ENCODE peak calls at places on chromosomes 5 and 9, in six cellular contexts. R is endothelial cell; J is sciatic nerve; U is activated naive CD4-positive, alpha-beta T cell; C is activated CD8-positive, alpha-beta memory T cell treated with anti-CD3 and anti-CD28 coated beads for 48 hours; X is pons. H is an unnamed sample.

GRCh38 chr9:127545196-127546124 is 66.6 kb upstream of the STXBP1 start:
- DNase-seq in R (no peak), J (peak; percentile 84), U (no peak), X (peak; percentile 86), C (no peak), H (peak; percentile 76)

GRCh38 chr9:2919347-2919746 is 75.5 kb upstream of the PUM3 start:
- DNase-seq in X (peak; percentile 15), C (no peak), R (no peak), U (no peak), J (no peak), H (no peak)

GRCh38 chr9:136423432-136424146 is 13.1 kb downstream of the PMPCA start:
- DNase-seq in U (no peak), X (no peak), J (no peak), C (no peak), R (no peak), H (no peak)

GRCh38 chr5:154709368-154710305 is 45.5 kb upstream of the LARP1 start:
- DNase-seq in J (no peak), C (no peak), U (no peak), R (no peak), X (no peak), H (peak; percentile 24)

GRCh38 chr5:126368239-126368812 is 54.9 kb upstream of the GRAMD2B start:
- DNase-seq in U (no peak), C (no peak), R (no peak), X (no peak), J (no peak), H (no peak)

GRCh38 chr9:109986423-109987055 is 206.5 kb downstream of the PALM2AKAP2 start:
- DNase-seq in R (no peak), C (no peak), U (no peak), J (no peak), X (no peak), H (peak; percentile 93)

GRCh38 chr9:136644593-136645342 is 17.9 kb upstream of the EGFL7 start:
- DNase-seq in J (peak; percentile 86), R (peak; percentile 84), C (peak; percentile 46), X (peak; percentile 45), U (peak; percentile 57), H (peak; percentile 38)

GRCh38 chr9:37464006-37464405 is 1.2 kb downstream of the ZBTB5 start:
- DNase-seq in X (no peak), J (no peak), R (no peak), U (no peak), C (no peak), H (no peak)

GRCh38 chr9:72557549-72557948 is 36.1 kb downstream of the TMC1 start:
- DNase-seq in X (no peak), C (peak; percentile 18), U (no peak), J (no peak), R (no peak), H (peak; percentile 93)

GRCh38 chr9:77569335-77569734 is 78.8 kb downstream of the GNA14 start:
- DNase-seq in R (no peak), U (no peak), X (no peak), C (no peak), J (no peak), H (no peak)

GRCh38 chr5:75055727-75056144 is 3.4 kb upstream of the GCNT4 start:
- DNase-seq in X (no peak), J (no peak), C (no peak), R (peak; percentile 10), U (no peak), H (peak; percentile 29)

GRCh38 chr9:130172161-130172857 is at the start of gene NCS1:
- DNase-seq in J (peak; percentile 85), U (peak; percentile 10), X (peak; percentile 30), R (peak; percentile 58), C (peak; percentile 31), H (peak; percentile 55)

GRCh38 chr5:57784106-57784505 is 301.5 kb upstream of the ACTBL2 start:
- DNase-seq in R (no peak), U (no peak), X (no peak), J (no peak), C (no peak), H (peak; percentile 13)

GRCh38 chr9:120563044-120563443 is 16.9 kb downstream of the CDK5RAP2 start:
- DNase-seq in R (no peak), C (no peak), X (no peak), J (no peak), U (no peak), H (no peak)

GRCh38 chr9:83422512-83422911 is 115.7 kb downstream of the FRMD3 start:
- DNase-seq in U (no peak), X (no peak), R (no peak), C (no peak), J (no peak), H (no peak)

H was measured in amniotic epithelial cell.